ENCODE peak calls at places on chromosomes 11 and 22, in four cellular contexts. One of them, this sample, is unnamed.

GRCh38 chr11:119907122-119907933 is 178.3 kb upstream of the NECTIN1 start:
- DNase-seq in GM23338: no peak
- DNase-seq in CD8-positive, alpha-beta memory T cell: no peak
- DNase-seq in fibroblast of lung: no peak
- DNase-seq in this sample: no peak

GRCh38 chr11:119356349-119357031 is 10.0 kb upstream of the MFRP start:
- DNase-seq in GM23338: peak; percentile 97
- DNase-seq in fibroblast of lung: peak; percentile 64
- DNase-seq in CD8-positive, alpha-beta memory T cell: peak; percentile 67
- DNase-seq in this sample: peak; percentile 72

GRCh38 chr22:45329536-45329936 is 19.8 kb downstream of the FAM118A start:
- DNase-seq in GM23338: no peak
- DNase-seq in fibroblast of lung: no peak
- DNase-seq in CD8-positive, alpha-beta memory T cell: no peak
- DNase-seq in this sample: no peak

GRCh38 chr22:33105501-33105911 is 47.3 kb upstream of the SYN3 start:
- DNase-seq in GM23338: no peak
- DNase-seq in CD8-positive, alpha-beta memory T cell: no peak
- DNase-seq in fibroblast of lung: peak; percentile 6
- DNase-seq in this sample: no peak

GRCh38 chr22:19079691-19080090 is 42.5 kb downstream of the DGCR2 start:
- DNase-seq in CD8-positive, alpha-beta memory T cell: no peak
- DNase-seq in GM23338: no peak
- DNase-seq in fibroblast of lung: no peak
- DNase-seq in this sample: no peak

GRCh38 chr11:8281266-8281665 is 17.6 kb upstream of the LMO1 start:
- DNase-seq in GM23338: no peak
- DNase-seq in CD8-positive, alpha-beta memory T cell: no peak
- DNase-seq in fibroblast of lung: no peak
- DNase-seq in this sample: no peak

GRCh38 chr11:70616317-70616716 is 218.0 kb downstream of the CTTN start:
- DNase-seq in CD8-positive, alpha-beta memory T cell: no peak
- DNase-seq in fibroblast of lung: no peak
- DNase-seq in GM23338: no peak
- DNase-seq in this sample: no peak

GRCh38 chr11:7609015-7609414 is 64.3 kb downstream of the CYB5R2 start:
- DNase-seq in GM23338: no peak
- DNase-seq in fibroblast of lung: no peak
- DNase-seq in CD8-positive, alpha-beta memory T cell: no peak
- DNase-seq in this sample: no peak

GRCh38 chr22:45562537-45563361 is 60.1 kb downstream of the FBLN1 start:
- DNase-seq in fibroblast of lung: no peak
- DNase-seq in CD8-positive, alpha-beta memory T cell: no peak
- DNase-seq in GM23338: no peak
- DNase-seq in this sample: no peak

GRCh38 chr11:110147965-110148709 is 54.9 kb downstream of the ZC3H12C start:
- DNase-seq in fibroblast of lung: peak; percentile 93
- DNase-seq in CD8-positive, alpha-beta memory T cell: no peak
- DNase-seq in GM23338: no peak
- DNase-seq in this sample: no peak

GRCh38 chr22:36055376-36056310 is 27.0 kb upstream of the RBFOX2 start:
- DNase-seq in CD8-positive, alpha-beta memory T cell: no peak
- DNase-seq in fibroblast of lung: peak; percentile 37
- DNase-seq in GM23338: no peak
- DNase-seq in this sample: no peak

GRCh38 chr22:31637375-31637937 is 24.6 kb downstream of the PISD start:
- DNase-seq in fibroblast of lung: no peak
- DNase-seq in GM23338: peak; percentile 37
- DNase-seq in CD8-positive, alpha-beta memory T cell: no peak
- DNase-seq in this sample: no peak

GRCh38 chr11:112961146-112961668 is at the start of gene NCAM1:
- DNase-seq in fibroblast of lung: peak; percentile 84
- DNase-seq in CD8-positive, alpha-beta memory T cell: peak; percentile 14
- DNase-seq in GM23338: peak; percentile 98
- DNase-seq in this sample: peak; percentile 6

GRCh38 chr11:122791411-122791810 is 46.9 kb upstream of the CRTAM start:
- DNase-seq in fibroblast of lung: no peak
- DNase-seq in GM23338: no peak
- DNase-seq in CD8-positive, alpha-beta memory T cell: no peak
- DNase-seq in this sample: no peak

GRCh38 chr11:1226981-1227550 is 4.2 kb downstream of the MUC5B start:
- DNase-seq in GM23338: peak; percentile 71
- DNase-seq in fibroblast of lung: no peak
- DNase-seq in CD8-positive, alpha-beta memory T cell: no peak
- DNase-seq in this sample: no peak

GRCh38 chr11:118415739-118416068 is 14.3 kb downstream of the ATP5MG start:
- DNase-seq in fibroblast of lung: peak; percentile 96
- DNase-seq in GM23338: peak; percentile 76
- DNase-seq in CD8-positive, alpha-beta memory T cell: no peak
- DNase-seq in this sample: no peak

GRCh38 chr11:69913591-69914285 is 94.5 kb upstream of the FGF3 start:
- DNase-seq in CD8-positive, alpha-beta memory T cell: no peak
- DNase-seq in fibroblast of lung: no peak
- DNase-seq in GM23338: no peak
- DNase-seq in this sample: no peak

GRCh38 chr11:848988-849824 is 6.6 kb downstream of the TSPAN4 start:
- DNase-seq in CD8-positive, alpha-beta memory T cell: no peak
- DNase-seq in fibroblast of lung: no peak
- DNase-seq in GM23338: peak; percentile 84
- DNase-seq in this sample: no peak

GRCh38 chr11:99135508-99135907 is 114.8 kb downstream of the CNTN5 start:
- DNase-seq in GM23338: no peak
- DNase-seq in CD8-positive, alpha-beta memory T cell: no peak
- DNase-seq in fibroblast of lung: no peak
- DNase-seq in this sample: no peak

GRCh38 chr11:34316347-34317037 is 41.3 kb downstream of the ABTB2 start:
- DNase-seq in GM23338: no peak
- DNase-seq in CD8-positive, alpha-beta memory T cell: no peak
- DNase-seq in fibroblast of lung: peak; percentile 28
- DNase-seq in this sample: no peak

GRCh38 chr11:87198266-87198881 is 160.6 kb downstream of the TMEM135 start:
- DNase-seq in fibroblast of lung: no peak
- DNase-seq in GM23338: peak; percentile 26
- DNase-seq in CD8-positive, alpha-beta memory T cell: no peak
- DNase-seq in this sample: no peak

GRCh38 chr22:22761963-22762772 is 117.8 kb downstream of the GGTLC2 start:
- DNase-seq in CD8-positive, alpha-beta memory T cell: no peak
- DNase-seq in fibroblast of lung: no peak
- DNase-seq in GM23338: no peak
- DNase-seq in this sample: no peak

GRCh38 chr11:128725630-128726461 is 32.0 kb downstream of the FLI1 start:
- DNase-seq in GM23338: no peak
- DNase-seq in fibroblast of lung: peak; percentile 36
- DNase-seq in CD8-positive, alpha-beta memory T cell: peak; percentile 87
- DNase-seq in this sample: peak; percentile 61

GRCh38 chr11:17439316-17439782 is 37.3 kb downstream of the ABCC8 start:
- DNase-seq in CD8-positive, alpha-beta memory T cell: no peak
- DNase-seq in fibroblast of lung: no peak
- DNase-seq in GM23338: peak; percentile 48
- DNase-seq in this sample: no peak

GRCh38 chr22:44396727-44397722 is 84.3 kb upstream of the SHISAL1 start:
- DNase-seq in CD8-positive, alpha-beta memory T cell: no peak
- DNase-seq in GM23338: no peak
- DNase-seq in fibroblast of lung: no peak
- DNase-seq in this sample: no peak

GRCh38 chr22:44357296-44357961 is 44.7 kb upstream of the SHISAL1 start:
- DNase-seq in GM23338: peak; percentile 37
- DNase-seq in fibroblast of lung: no peak
- DNase-seq in CD8-positive, alpha-beta memory T cell: no peak
- DNase-seq in this sample: no peak

GRCh38 chr11:72848846-72849466 is 34.7 kb downstream of the ATG16L2 start:
- DNase-seq in GM23338: peak; percentile 77
- DNase-seq in fibroblast of lung: peak; percentile 22
- DNase-seq in CD8-positive, alpha-beta memory T cell: peak; percentile 34
- DNase-seq in this sample: peak; percentile 46

GRCh38 chr11:20522536-20522935 is 76.9 kb upstream of the SLC6A5 start:
- DNase-seq in GM23338: peak; percentile 20
- DNase-seq in fibroblast of lung: no peak
- DNase-seq in CD8-positive, alpha-beta memory T cell: no peak
- DNase-seq in this sample: no peak

GRCh38 chr22:30609260-30610185 is 2.5 kb downstream of the TCN2 start:
- DNase-seq in fibroblast of lung: peak; percentile 78
- DNase-seq in CD8-positive, alpha-beta memory T cell: no peak
- DNase-seq in GM23338: peak; percentile 15
- DNase-seq in this sample: no peak

GRCh38 chr11:1946812-1947480 is at the start of gene MRPL23:
- DNase-seq in CD8-positive, alpha-beta memory T cell: peak; percentile 49
- DNase-seq in fibroblast of lung: no peak
- DNase-seq in GM23338: no peak
- DNase-seq in this sample: peak; percentile 24

GRCh38 chr11:73281796-73282660 is 9.9 kb downstream of the P2RY6 start:
- DNase-seq in CD8-positive, alpha-beta memory T cell: no peak
- DNase-seq in fibroblast of lung: no peak
- DNase-seq in GM23338: no peak
- DNase-seq in this sample: no peak

GRCh38 chr11:37657645-37658044 is 1059.6 kb upstream of the RAG2 start:
- DNase-seq in GM23338: no peak
- DNase-seq in fibroblast of lung: peak; percentile 47
- DNase-seq in CD8-positive, alpha-beta memory T cell: no peak
- DNase-seq in this sample: no peak

GRCh38 chr11:116244889-116245288 is 527.9 kb downstream of the BUD13 start:
- DNase-seq in GM23338: no peak
- DNase-seq in CD8-positive, alpha-beta memory T cell: no peak
- DNase-seq in fibroblast of lung: no peak
- DNase-seq in this sample: no peak

GRCh38 chr11:643366-643765 is 6.3 kb downstream of the DRD4 start:
- DNase-seq in fibroblast of lung: no peak
- DNase-seq in CD8-positive, alpha-beta memory T cell: no peak
- DNase-seq in GM23338: no peak
- DNase-seq in this sample: no peak

DNA sequence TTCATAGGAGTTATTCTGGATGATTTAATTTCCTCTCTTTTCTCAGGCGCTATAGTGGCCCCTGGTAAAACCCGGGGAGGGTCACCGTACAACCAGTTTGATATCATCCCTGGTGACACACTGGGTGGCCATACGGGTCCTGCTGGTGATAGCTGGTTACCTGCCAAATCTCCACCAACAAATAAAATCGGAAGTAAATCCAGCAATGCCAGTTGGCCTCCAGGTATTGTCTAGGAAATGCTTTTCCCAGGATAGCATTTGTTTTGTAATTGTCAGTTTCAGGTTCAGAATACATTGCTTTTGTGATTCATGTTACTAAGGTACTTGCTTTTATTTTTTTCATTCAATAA is 35.6 kb upstream of the ADSL start:
- DNase-seq in GM23338: no peak
- DNase-seq in CD8-positive, alpha-beta memory T cell: no peak
- DNase-seq in fibroblast of lung: no peak
- DNase-seq in this sample: no peak
- H3K27ac ChIP-seq in GM23338: no peak overlapping the region
- H3K27ac ChIP-seq in CD8-positive, alpha-beta memory T cell: no peak overlapping the region
- H3K27ac ChIP-seq in fibroblast of lung: peak overlapping the region; percentile 58
- H3K27ac ChIP-seq in this sample: no peak overlapping the region

DNA sequence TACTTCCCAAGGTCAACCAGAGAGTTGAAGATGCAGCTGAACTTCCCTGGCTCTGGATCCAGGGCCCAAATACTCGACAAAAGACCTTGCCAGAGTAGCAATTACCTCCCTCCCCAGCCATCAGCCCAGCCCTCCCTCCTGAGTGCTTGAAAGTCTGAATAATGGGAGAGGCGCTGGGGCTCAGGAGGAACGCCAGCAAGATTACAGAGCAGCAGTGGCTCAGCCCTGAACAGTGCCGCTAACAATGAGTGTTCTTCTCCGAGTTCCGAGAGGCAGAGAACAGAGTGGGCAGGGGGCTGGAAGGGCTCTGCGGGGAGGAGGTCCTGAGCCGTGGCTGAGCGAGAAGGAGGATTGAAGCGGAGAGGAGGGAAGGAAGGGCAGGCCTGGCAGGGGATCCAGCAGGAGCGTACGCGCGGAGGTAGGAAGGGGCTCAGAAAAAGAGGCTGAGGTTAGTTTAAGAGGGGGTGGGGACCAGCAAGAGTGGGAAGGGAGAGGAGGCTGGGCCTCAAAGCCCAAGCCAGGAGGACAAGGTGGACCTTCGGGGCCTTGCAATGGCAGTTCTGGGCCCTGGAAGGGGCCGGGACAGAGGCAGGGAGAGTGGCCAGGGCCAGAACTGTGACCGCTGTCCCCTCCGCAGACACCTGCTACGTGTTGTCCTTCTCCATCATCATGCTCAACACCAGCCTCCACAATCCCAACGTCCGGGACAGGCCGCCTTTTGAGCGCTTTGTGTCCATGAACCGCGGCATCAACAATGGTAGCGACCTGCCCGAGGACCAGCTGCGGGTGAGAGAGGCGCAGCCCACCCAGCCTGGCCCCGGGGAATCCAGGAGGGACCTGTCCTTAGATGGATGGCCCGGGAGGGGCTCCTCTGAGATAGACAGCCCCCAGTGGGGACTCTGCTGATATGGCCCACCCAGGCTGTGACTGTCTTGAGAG is 20.6 kb downstream of the CYTH4 start:
- DNase-seq in fibroblast of lung: peak; percentile 41
- DNase-seq in CD8-positive, alpha-beta memory T cell: no peak
- DNase-seq in GM23338: no peak
- DNase-seq in this sample: no peak
- H3K4me3 ChIP-seq in fibroblast of lung: no peak overlapping the region
- H3K4me3 ChIP-seq in CD8-positive, alpha-beta memory T cell: no peak overlapping the region
- H3K4me3 ChIP-seq in GM23338: no peak overlapping the region
- H3K4me3 ChIP-seq in this sample: no peak overlapping the region

GRCh38 chr22:47020157-47020556 is 257.7 kb downstream of the TBC1D22A start:
- DNase-seq in GM23338: no peak
- DNase-seq in fibroblast of lung: peak; percentile 25
- DNase-seq in CD8-positive, alpha-beta memory T cell: no peak
- DNase-seq in this sample: no peak
- H3K27ac ChIP-seq in GM23338: no peak overlapping the region
- H3K27ac ChIP-seq in fibroblast of lung: no peak overlapping the region
- H3K27ac ChIP-seq in CD8-positive, alpha-beta memory T cell: no peak overlapping the region
- H3K27ac ChIP-seq in this sample: no peak overlapping the region

GRCh38 chr11:12376259-12376971 is 956 bp upstream of the PARVA start:
- DNase-seq in GM23338: no peak
- DNase-seq in fibroblast of lung: peak; percentile 82
- DNase-seq in CD8-positive, alpha-beta memory T cell: no peak
- DNase-seq in this sample: no peak
- H3K4me3 ChIP-seq in GM23338: peak overlapping the region; percentile 92
- H3K4me3 ChIP-seq in fibroblast of lung: no peak overlapping the region
- H3K4me3 ChIP-seq in CD8-positive, alpha-beta memory T cell: no peak overlapping the region
- H3K4me3 ChIP-seq in this sample: no peak overlapping the region

DNA sequence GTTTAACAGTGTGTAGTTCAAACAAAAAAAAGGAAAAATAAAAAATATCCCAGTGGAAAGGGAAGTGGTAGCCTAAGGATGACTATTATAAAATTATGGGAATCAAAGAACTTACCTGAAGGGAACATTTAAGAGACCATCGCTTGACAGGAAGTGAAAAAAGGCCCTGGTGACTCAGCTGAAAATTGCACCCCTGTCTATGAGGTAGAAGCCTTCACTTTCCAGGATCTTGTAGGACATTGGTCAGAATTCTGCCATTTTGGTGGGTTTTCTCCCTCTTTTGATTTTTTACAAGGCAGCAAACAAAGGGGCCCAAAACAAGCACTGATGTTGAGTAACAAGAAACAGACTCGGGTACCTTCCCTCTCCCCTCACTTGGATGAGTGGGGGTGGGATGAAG is 15.6 kb downstream of the DDX17 start:
- DNase-seq in fibroblast of lung: no peak
- DNase-seq in CD8-positive, alpha-beta memory T cell: no peak
- DNase-seq in GM23338: no peak
- DNase-seq in this sample: no peak
- H3K27ac ChIP-seq in fibroblast of lung: peak overlapping the region; percentile 48
- H3K27ac ChIP-seq in CD8-positive, alpha-beta memory T cell: no peak overlapping the region
- H3K27ac ChIP-seq in GM23338: peak overlapping the region; percentile 87
- H3K27ac ChIP-seq in this sample: no peak overlapping the region